ENCODE peak calls at places on chromosome 5, in ten cellular contexts. O, G, K, Y, S, M, X, I, W and Z are unnamed samples.
A peak's percentile ranks its signal among the peaks of the same experiment; 100 is the strongest.

GRCh38 chr5:153905214-153905613 is 133.5 kb downstream of the FAM114A2 start:
- DNase-seq in O (no peak), G (no peak), K (no peak), Y (no peak), S (no peak), M (no peak), X (no peak), I (no peak), W (no peak), Z (no peak)

GRCh38 chr5:116658141-116658540 is 83.5 kb upstream of the SEMA6A start:
- DNase-seq in O (no peak), G (no peak), K (no peak), Y (no peak), S (no peak), M (no peak), X (no peak), I (no peak), W (no peak), Z (no peak)

GRCh38 chr5:103414598-103414997 is 148.0 kb downstream of the NUDT12 start:
- DNase-seq in O (no peak), G (no peak), K (no peak), Y (no peak), S (no peak), M (no peak), X (no peak), I (no peak), W (no peak), Z (no peak)

GRCh38 chr5:150535611-150536010 is 27.7 kb downstream of the NDST1 start:
- DNase-seq in O (no peak), G (no peak), K (no peak), Y (no peak), S (no peak), M (no peak), X (no peak), I (no peak), W (no peak), Z (no peak)

GRCh38 chr5:113213551-113213971 is 221.2 kb downstream of the TSSK1B start:
- DNase-seq in O (no peak), G (no peak), K (no peak), Y (no peak), S (no peak), M (no peak), X (no peak), I (no peak), W (no peak), Z (no peak)

GRCh38 chr5:171055881-171056454 is 194.2 kb downstream of the RANBP17 start:
- DNase-seq in O (no peak), G (no peak), K (no peak), Y (no peak), S (peak; percentile 3), M (no peak), X (no peak), I (no peak), W (no peak), Z (no peak)

GRCh38 chr5:38796739-38797108 is 49.1 kb upstream of the OSMR start:
- DNase-seq in O (no peak), G (no peak), K (no peak), Y (no peak), S (no peak), M (no peak), X (no peak), I (no peak), W (no peak), Z (no peak)

GRCh38 chr5:82734291-82734690 is 342.9 kb downstream of the TMEM167A start:
- DNase-seq in O (no peak), G (peak; percentile 27), K (no peak), Y (no peak), S (no peak), M (no peak), X (no peak), I (no peak), W (no peak), Z (no peak)

GRCh38 chr5:57009811-57010210 is 57.9 kb upstream of the MIER3 start:
- DNase-seq in O (no peak), G (no peak), K (no peak), Y (no peak), S (no peak), M (no peak), X (no peak), I (no peak), W (no peak), Z (no peak)

GRCh38 chr5:35369965-35370790 is 139.9 kb upstream of the PRLR start:
- DNase-seq in O (no peak), G (no peak), K (peak; percentile 7), Y (no peak), S (no peak), M (no peak), X (no peak), I (no peak), W (no peak), Z (no peak)

GRCh38 chr5:534743-535671 is 10.8 kb upstream of the SLC9A3 start:
- DNase-seq in O (no peak), G (no peak), K (no peak), Y (no peak), S (no peak), M (no peak), X (no peak), I (no peak), W (peak; percentile 10), Z (no peak)

GRCh38 chr5:57036621-57037160 is 84.8 kb upstream of the MIER3 start:
- DNase-seq in O (no peak), G (no peak), K (no peak), Y (no peak), S (no peak), M (no peak), X (no peak), I (no peak), W (no peak), Z (no peak)

GRCh38 chr5:115258001-115258400 is 4.7 kb downstream of the PGGT1B start:
- DNase-seq in O (peak; percentile 20), G (no peak), K (no peak), Y (no peak), S (peak; percentile 28), M (no peak), X (no peak), I (no peak), W (no peak), Z (no peak)

GRCh38 chr5:69528609-69529008 is 31.4 kb upstream of the GTF2H2C start:
- DNase-seq in O (no peak), G (no peak), K (no peak), Y (no peak), S (no peak), M (no peak), X (no peak), I (no peak), W (no peak), Z (no peak)

GRCh38 chr5:149486726-149487635 is 64.3 kb downstream of the CSNK1A1 start:
- DNase-seq in O (peak; percentile 26), G (peak; percentile 68), K (no peak), Y (no peak), S (peak; percentile 92), M (no peak), X (no peak), I (no peak), W (no peak), Z (no peak)